ENCODE peak calls at places on chromosomes 4 and X, in ten cellular contexts. Q, Y, M, T, H, I, K, G, L and S are unnamed samples.

GRCh38 chr4:78168029-78168428 is 110.9 kb downstream of the FRAS1 start:
- DNase-seq in T (no peak), K (no peak), Q (no peak), H (no peak), G (no peak), L (no peak), Y (no peak), I (no peak), M (no peak), S (no peak)

GRCh38 chrX:110699109-110699508 is 96.5 kb downstream of the CHRDL1 start:
- DNase-seq in I (no peak), H (no peak), Y (no peak), L (no peak), G (no peak), T (no peak), Q (no peak), K (no peak), M (no peak), S (no peak)

GRCh38 chr4:38782452-38783108 is at the start of gene TLR10:
- DNase-seq in K (peak; percentile 95), G (peak; percentile 44), Y (peak; percentile 67), I (peak; percentile 81), Q (peak; percentile 69), L (no peak), T (peak; percentile 36), M (no peak), H (peak; percentile 67), S (peak; percentile 67)

GRCh38 chr4:10635096-10635495 is 49.5 kb downstream of the CLNK start:
- DNase-seq in M (no peak), L (no peak), Y (no peak), I (no peak), H (no peak), Q (no peak), T (no peak), K (no peak), G (no peak), S (no peak)

GRCh38 chrX:139739138-139739537 is 31.2 kb upstream of the MCF2 start:
- DNase-seq in T (no peak), L (peak; percentile 2), Y (no peak), Q (no peak), M (no peak), K (no peak), G (no peak), H (no peak), I (peak; percentile 48), S (no peak)

GRCh38 chr4:111631157-111631999 is 513.9 kb upstream of the FAM241A start:
- DNase-seq in M (no peak), H (no peak), L (no peak), G (no peak), T (no peak), K (peak; percentile 6), Q (peak; percentile 1), Y (no peak), I (no peak), S (peak; percentile 14)

GRCh38 chrX:44178271-44178670 is 165.2 kb downstream of the EFHC2 start:
- DNase-seq in M (no peak), Q (no peak), Y (no peak), I (no peak), H (no peak), K (no peak), L (no peak), T (peak; percentile 38), G (no peak), S (no peak)

GRCh38 chr4:94345267-94345666 is 2.6 kb upstream of the HPGDS start:
- DNase-seq in T (no peak), L (no peak), I (no peak), Q (no peak), Y (no peak), K (no peak), G (no peak), H (no peak), M (no peak), S (no peak)

GRCh38 chrX:16552546-16552945 is 97.4 kb upstream of the S100G start:
- DNase-seq in M (no peak), Q (no peak), L (no peak), T (peak; percentile 2), G (no peak), Y (no peak), K (no peak), H (no peak), I (no peak), S (no peak)

GRCh38 chr4:36054750-36055467 is 189.4 kb downstream of the ARAP2 start:
- DNase-seq in M (no peak), Q (peak; percentile 42), K (no peak), H (no peak), I (no peak), T (no peak), Y (no peak), L (no peak), G (no peak), S (no peak)

GRCh38 chrX:14030248-14030592 is 528 bp upstream of the GEMIN8 start:
- DNase-seq in T (no peak), K (peak; percentile 24), M (no peak), G (no peak), I (peak; percentile 48), Y (no peak), L (no peak), Q (no peak), H (no peak), S (no peak)

GRCh38 chrX:30224541-30224940 is 5.9 kb upstream of the MAGEB3 start:
- DNase-seq in G (peak; percentile 46), L (no peak), K (no peak), Y (no peak), I (no peak), Q (no peak), H (no peak), M (no peak), T (no peak), S (no peak)

GRCh38 chr4:73068496-73069337 is 799 bp downstream of the COX18 start:
- DNase-seq in L (peak; percentile 2), T (no peak), H (peak; percentile 13), I (peak; percentile 63), Q (no peak), M (no peak), K (peak; percentile 47), G (no peak), Y (no peak), S (peak; percentile 78)

GRCh38 chr4:164550989-164551712 is 202.8 kb upstream of the SMIM31 start:
- DNase-seq in I (no peak), H (no peak), K (no peak), L (no peak), M (no peak), Y (no peak), G (no peak), Q (no peak), T (no peak), S (no peak)

GRCh38 chr4:19486400-19486799 is 765.3 kb upstream of the SLIT2 start:
- DNase-seq in L (no peak), Q (no peak), H (no peak), T (peak; percentile 17), G (no peak), Y (no peak), I (no peak), K (peak; percentile 18), M (no peak), S (peak; percentile 38)

GRCh38 chr4:122017296-122017695 is 65.4 kb upstream of the TRPC3 start:
- DNase-seq in L (no peak), H (no peak), T (no peak), G (peak; percentile 35), K (no peak), M (no peak), I (no peak), Q (no peak), Y (no peak), S (no peak)

GRCh38 chr4:1615786-1616573 is 68.1 kb downstream of the FAM53A start:
- DNase-seq in M (no peak), I (no peak), K (no peak), L (no peak), Y (no peak), H (no peak), Q (no peak), G (no peak), T (no peak), S (no peak)

GRCh38 chr4:88649716-88650115 is 47.9 kb downstream of the NAP1L5 start:
- DNase-seq in H (no peak), L (no peak), M (no peak), I (no peak), Y (no peak), G (no peak), Q (no peak), T (no peak), K (no peak), S (no peak)

GRCh38 chrX:49958727-49959126 is 36.3 kb downstream of the CLCN5 start:
- DNase-seq in G (no peak), L (no peak), Y (no peak), H (no peak), M (no peak), Q (no peak), K (no peak), T (no peak), I (no peak), S (no peak)

GRCh38 chrX:152817082-152817744 is 13.3 kb downstream of the CETN2 start:
- DNase-seq in T (peak; percentile 26), Q (peak; percentile 22), G (peak; percentile 24), L (no peak), H (no peak), Y (no peak), K (peak; percentile 11), M (no peak), I (peak; percentile 7), S (peak; percentile 64)

GRCh38 chrX:49876750-49877149 is 2.5 kb upstream of the USP27X start:
- DNase-seq in K (peak; percentile 48), Y (no peak), G (no peak), M (no peak), I (peak; percentile 60), Q (peak; percentile 3), L (no peak), H (peak; percentile 35), T (peak; percentile 42), S (peak; percentile 63)

GRCh38 chr4:8586671-8587468 is 5.7 kb upstream of the CPZ start:
- DNase-seq in T (peak; percentile 24), Y (no peak), M (no peak), Q (no peak), G (no peak), H (no peak), L (no peak), I (no peak), K (peak; percentile 11), S (peak; percentile 14)

GRCh38 chrX:67613366-67613765 is 69.5 kb downstream of the AR start:
- DNase-seq in Q (no peak), G (no peak), M (no peak), T (no peak), I (no peak), H (no peak), L (no peak), Y (no peak), K (no peak), S (no peak)

GRCh38 chr4:555566-556275 is 20.4 kb downstream of the TMEM271 start:
- DNase-seq in Q (no peak), T (no peak), H (no peak), Y (no peak), M (no peak), G (no peak), K (no peak), I (no peak), L (no peak), S (no peak)

GRCh38 chr4:819401-820229 is 6.3 kb downstream of the CPLX1 start:
- DNase-seq in G (no peak), M (no peak), L (no peak), K (no peak), H (no peak), I (no peak), Y (no peak), Q (no peak), T (no peak), S (no peak)

GRCh38 chr4:153257151-153257620 is 52.9 kb downstream of the TRIM2 start:
- DNase-seq in T (no peak), I (peak; percentile 38), M (peak; percentile 72), Q (peak; percentile 77), K (no peak), L (no peak), H (peak; percentile 49), Y (no peak), G (peak; percentile 47), S (no peak)

GRCh38 chrX:110803506-110803905 is 7.9 kb upstream of the CHRDL1 start:
- DNase-seq in L (no peak), G (no peak), I (no peak), T (no peak), K (no peak), Q (no peak), M (no peak), H (no peak), Y (no peak), S (no peak)

GRCh38 chr4:39978378-39978775 is 666 bp upstream of the PDS5A start:
- DNase-seq in G (no peak), Q (no peak), K (no peak), T (no peak), I (no peak), Y (no peak), M (no peak), L (no peak), H (no peak), S (no peak)